ENCODE peak calls at places on chromosomes 6 and 20, in six cellular contexts. N is mammary epithelial cell, S is neural progenitor cell, X is thyroid gland, D is adrenal gland, K is epithelial cell of esophagus. I is an unnamed sample.
A peak's percentile ranks its signal among the peaks of the same experiment; 100 is the strongest.

GRCh38 chr6:75438186-75438880 is 55.3 kb downstream of the FILIP1 start:
- DNase-seq in N (no peak), S (no peak), X (no peak), D (no peak), K (no peak), I (no peak)

GRCh38 chr20:62001178-62001715 is 64.4 kb downstream of the TAF4 start:
- DNase-seq in N (no peak), S (no peak), X (no peak), D (no peak), K (no peak), I (no peak)

GRCh38 chr20:12700701-12701100 is 308.1 kb upstream of the SPTLC3 start:
- DNase-seq in N (no peak), S (no peak), X (no peak), D (no peak), K (no peak), I (peak; percentile 52)

GRCh38 chr6:71181565-71181964 is 107.0 kb upstream of the OGFRL1 start:
- DNase-seq in N (peak; percentile 81), S (peak; percentile 52), X (no peak), D (no peak), K (peak; percentile 95), I (no peak)

GRCh38 chr6:30647802-30648460 is 998 bp downstream of the C6orf136 start:
- DNase-seq in N (no peak), S (no peak), X (no peak), D (no peak), K (peak; percentile 6), I (no peak)

GRCh38 chr6:49087372-49087771 is 375.7 kb downstream of the MMUT start:
- DNase-seq in N (no peak), S (no peak), X (no peak), D (no peak), K (no peak), I (no peak)

GRCh38 chr6:9523462-9523861 is 891.4 kb downstream of the TFAP2A start:
- DNase-seq in N (peak; percentile 81), S (no peak), X (no peak), D (no peak), K (peak; percentile 86), I (no peak)

GRCh38 chr6:135191508-135192255 is 10.6 kb downstream of the MYB start:
- DNase-seq in N (no peak), S (no peak), X (no peak), D (no peak), K (no peak), I (no peak)

GRCh38 chr6:5335020-5335419 is 73.7 kb downstream of the FARS2 start:
- DNase-seq in N (no peak), S (no peak), X (no peak), D (no peak), K (no peak), I (no peak)

GRCh38 chr20:1418335-1418734 is 25.5 kb upstream of the FKBP1A start:
- DNase-seq in N (peak; percentile 81), S (no peak), X (no peak), D (no peak), K (peak; percentile 64), I (no peak)

GRCh38 chr6:39493717-39494116 is 171.2 kb upstream of the KCNK16 start:
- DNase-seq in N (no peak), S (no peak), X (no peak), D (no peak), K (no peak), I (no peak)

GRCh38 chr20:19625416-19625815 is 132.6 kb upstream of the RIN2 start:
- DNase-seq in N (no peak), S (no peak), X (no peak), D (no peak), K (no peak), I (no peak)

GRCh38 chr20:17854307-17854903 is 114.2 kb downstream of the SNX5 start:
- DNase-seq in N (peak; percentile 27), S (peak; percentile 44), X (peak; percentile 76), D (peak; percentile 60), K (peak; percentile 56), I (peak; percentile 80)

GRCh38 chr6:133632206-133632605 is 256.7 kb upstream of the TCF21 start:
- DNase-seq in N (peak; percentile 35), S (no peak), X (no peak), D (no peak), K (peak; percentile 59), I (no peak)

GRCh38 chr20:35166242-35166830 is 5.5 kb upstream of the PROCR start:
- DNase-seq in N (no peak), S (no peak), X (peak; percentile 69), D (peak; percentile 66), K (no peak), I (peak; percentile 57)

GRCh38 chr20:13515796-13516533 is 122.8 kb downstream of the TASP1 start:
- DNase-seq in N (no peak), S (no peak), X (no peak), D (no peak), K (no peak), I (no peak)

GRCh38 chr6:33207569-33208088 is 671 bp upstream of the RING1 start:
- DNase-seq in N (peak; percentile 39), S (peak; percentile 74), X (peak; percentile 52), D (peak; percentile 67), K (peak; percentile 47), I (peak; percentile 35)

GRCh38 chr6:29674008-29674407 is 6.9 kb downstream of the ZFP57 start:
- DNase-seq in N (no peak), S (no peak), X (no peak), D (no peak), K (no peak), I (no peak)

GRCh38 chr6:144317736-144318135 is 32.6 kb downstream of the UTRN start:
- DNase-seq in N (no peak), S (no peak), X (no peak), D (no peak), K (no peak), I (no peak)

GRCh38 chr20:58213112-58213511 is 15.3 kb downstream of the ANKRD60 start:
- DNase-seq in N (no peak), S (peak; percentile 34), X (no peak), D (no peak), K (no peak), I (no peak)

GRCh38 chr6:1389791-1390070 is 355 bp downstream of the FOXF2 start:
- DNase-seq in N (no peak), S (peak; percentile 66), X (no peak), D (no peak), K (no peak), I (no peak)
- H3K4me3 ChIP-seq in N (no peak overlapping the region), S (peak overlapping the region; percentile 46), X (no peak overlapping the region), D (no peak overlapping the region), K (no peak overlapping the region), I (no peak overlapping the region)

GRCh38 chr20:31679357-31680285 is 41.9 kb downstream of the COX4I2 start:
- DNase-seq in N (no peak), S (no peak), X (no peak), D (no peak), K (no peak), I (no peak)

GRCh38 chr20:31680286-31681127 is 42.2 kb downstream of the BCL2L1 start:
- DNase-seq in N (no peak), S (no peak), X (no peak), D (no peak), K (no peak), I (no peak)

GRCh38 chr20:31677553-31678260 is 40.0 kb downstream of the COX4I2 start:
- DNase-seq in N (no peak), S (no peak), X (no peak), D (no peak), K (no peak), I (no peak)

GRCh38 chr20:31676534-31677030 is 38.9 kb downstream of the COX4I2 start:
- DNase-seq in N (no peak), S (no peak), X (no peak), D (no peak), K (no peak), I (no peak)

GRCh38 chr20:31678389-31679356 is 41.0 kb downstream of the COX4I2 start:
- DNase-seq in N (peak; percentile 65), S (peak; percentile 54), X (peak; percentile 63), D (peak; percentile 79), K (peak; percentile 47), I (peak; percentile 78)
- TF ChIP-seq CTCF in N (peak; percentile 9), S (no peak), X (no peak), D (no peak), K (no peak), I (no peak)

GRCh38 chr6:42788671-42789070 is 6.8 kb downstream of the BICRAL start:
- DNase-seq in N (no peak), S (no peak), X (peak; percentile 70), D (no peak), K (no peak), I (no peak)

GRCh38 chr6:42783876-42784738 is 2.3 kb downstream of the BICRAL start:
- DNase-seq in N (no peak), S (no peak), X (no peak), D (no peak), K (no peak), I (no peak)

GRCh38 chr6:42784739-42785498 is 3.1 kb downstream of the BICRAL start:
- DNase-seq in N (no peak), S (no peak), X (no peak), D (no peak), K (no peak), I (no peak)

GRCh38 chr6:42787018-42787611 is 5.3 kb downstream of the BICRAL start:
- DNase-seq in N (no peak), S (no peak), X (no peak), D (no peak), K (no peak), I (no peak)

GRCh38 chr6:42786525-42786985 is 4.7 kb downstream of the BICRAL start:
- DNase-seq in N (no peak), S (no peak), X (no peak), D (no peak), K (no peak), I (no peak)
- H3K4me3 ChIP-seq in N (no peak overlapping the region), S (peak overlapping the region; percentile 90), X (no peak overlapping the region), D (no peak overlapping the region), K (no peak overlapping the region), I (no peak overlapping the region)

GRCh38 chr6:10947966-10948365 is 61.1 kb downstream of the SYCP2L start:
- DNase-seq in N (no peak), S (no peak), X (no peak), D (no peak), K (no peak), I (no peak)

GRCh38 chr6:10956776-10957175 is 69.9 kb downstream of the SYCP2L start:
- DNase-seq in N (no peak), S (no peak), X (no peak), D (no peak), K (no peak), I (no peak)

GRCh38 chr6:10949579-10950490 is 63.0 kb downstream of the SYCP2L start:
- DNase-seq in N (no peak), S (no peak), X (no peak), D (no peak), K (no peak), I (no peak)

GRCh38 chr6:10954590-10955010 is 67.7 kb downstream of the SYCP2L start:
- DNase-seq in N (peak; percentile 48), S (peak; percentile 91), X (peak; percentile 81), D (peak; percentile 68), K (peak; percentile 84), I (peak; percentile 89)

DNA sequence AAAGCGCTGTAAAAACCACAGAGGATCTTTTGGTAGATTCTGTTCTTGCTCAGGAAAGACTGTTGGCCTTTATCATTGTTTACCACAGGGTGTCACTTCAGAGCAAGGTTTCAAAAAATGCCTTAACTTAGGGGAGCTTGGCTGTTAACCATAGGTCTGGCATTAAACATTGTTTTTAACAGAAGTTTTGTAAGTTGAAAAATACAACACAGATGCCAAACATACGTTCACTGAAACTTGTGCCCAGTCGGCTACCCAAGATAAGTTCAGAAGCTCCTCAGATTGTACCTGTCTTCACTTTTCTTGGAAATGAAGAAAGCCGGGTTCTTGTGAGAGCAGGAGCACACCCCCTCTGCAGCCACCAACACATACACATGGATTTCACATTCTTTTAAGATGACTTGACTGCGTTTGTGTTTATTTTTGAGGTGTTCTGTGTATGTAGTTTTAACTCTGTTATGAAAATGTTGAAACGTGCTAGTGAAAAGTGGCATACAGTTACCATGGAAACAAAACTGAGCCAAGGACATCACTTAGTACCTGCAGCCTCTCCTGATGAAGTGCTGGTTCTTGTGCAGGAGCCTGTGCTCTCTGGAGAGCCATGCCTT is 64.9 kb downstream of the SYCP2L start:
- DNase-seq in N (peak; percentile 23), S (peak; percentile 47), X (no peak), D (no peak), K (peak; percentile 59), I (no peak)
- TF ChIP-seq CTCF in N (peak; percentile 62), S (peak; percentile 65), X (peak; percentile 53), D (peak; percentile 48), K (peak; percentile 75), I (no peak)